ENCODE peak calls at places on chromosomes 16 and 17, in five cellular contexts. Y is activated CD4-positive, CD25-positive, alpha-beta regulatory T cell; H is memory B cell; T is amniotic stem cell; U is ACHN. K is an unnamed sample.

GRCh38 chr17:78108726-78109488 is 19.6 kb downstream of the TMC6 start:
- DNase-seq in H (no peak), T (no peak), Y (no peak), U (no peak), K (no peak)

GRCh38 chr16:69703638-69704037 is 22.7 kb downstream of the NQO1 start:
- DNase-seq in U (no peak), Y (no peak), H (no peak), T (no peak), K (no peak)

GRCh38 chr17:34424814-34425490 is 61.9 kb upstream of the CCL1 start:
- DNase-seq in U (no peak), Y (no peak), T (no peak), H (no peak), K (no peak)

GRCh38 chr17:82301916-82302497 is 15.4 kb downstream of the CD7 start:
- DNase-seq in U (no peak), Y (no peak), H (peak; percentile 50), T (no peak), K (no peak)

GRCh38 chr16:59849716-59850115 is 1115.6 kb upstream of the GOT2 start:
- DNase-seq in T (no peak), U (no peak), H (no peak), Y (no peak), K (no peak)

GRCh38 chr16:89350701-89351380 is 133.3 kb downstream of the ZNF778 start:
- DNase-seq in U (no peak), H (no peak), Y (no peak), T (no peak), K (no peak)

GRCh38 chr17:60832206-60832605 is 154.6 kb downstream of the BCAS3 start:
- DNase-seq in H (no peak), U (no peak), Y (no peak), T (no peak), K (peak; percentile 18)

GRCh38 chr17:76732734-76733617 is 4.2 kb downstream of the SRSF2 start:
- DNase-seq in U (no peak), T (no peak), H (no peak), Y (no peak), K (no peak)

GRCh38 chr17:57393368-57393767 is 137.0 kb downstream of the MSI2 start:
- DNase-seq in T (no peak), U (peak; percentile 26), Y (no peak), H (no peak), K (no peak)

GRCh38 chr16:31453255-31454204 is 5.8 kb upstream of the ARMC5 start:
- DNase-seq in U (peak; percentile 32), Y (no peak), T (no peak), H (no peak), K (no peak)

GRCh38 chr16:20385844-20386832 is 18.4 kb downstream of the PDILT start:
- DNase-seq in T (peak; percentile 40), H (peak; percentile 60), Y (no peak), U (peak; percentile 57), K (no peak)

GRCh38 chr17:74351552-74352210 is 10.0 kb downstream of the BTBD17 start:
- DNase-seq in Y (no peak), H (no peak), T (no peak), U (no peak), K (no peak)

GRCh38 chr17:4710693-4711634 is 532 bp downstream of the ARRB2 start:
- DNase-seq in Y (no peak), H (no peak), U (no peak), T (no peak), K (no peak)

GRCh38 chr17:40316571-40317344 is 7.8 kb downstream of the RARA start:
- DNase-seq in H (no peak), Y (no peak), U (peak; percentile 79), T (no peak), K (no peak)

GRCh38 chr17:81049973-81050551 is 15.1 kb downstream of the BAIAP2 start:
- DNase-seq in T (no peak), U (peak; percentile 97), H (no peak), Y (no peak), K (no peak)

GRCh38 chr16:85995591-85996461 is 96.9 kb downstream of the IRF8 start:
- DNase-seq in U (no peak), H (peak; percentile 33), T (no peak), Y (no peak), K (no peak)

GRCh38 chr16:7405166-7405565 is 72.5 kb downstream of the RBFOX1 start:
- DNase-seq in T (no peak), H (no peak), Y (no peak), U (peak; percentile 32), K (no peak)

GRCh38 chr16:85613609-85614337 is 651 bp downstream of the GSE1 start:
- DNase-seq in U (peak; percentile 81), Y (no peak), T (no peak), H (peak; percentile 41), K (no peak)

GRCh38 chr17:3167574-3167973 is 29.7 kb upstream of the OR1A2 start:
- DNase-seq in U (no peak), H (no peak), T (no peak), Y (no peak), K (no peak)

GRCh38 chr17:44152875-44153274 is 11.1 kb downstream of the HROB start:
- DNase-seq in Y (no peak), T (no peak), H (no peak), U (no peak), K (no peak)

GRCh38 chr17:78318407-78318806 is 41.5 kb downstream of the SOCS3 start:
- DNase-seq in H (no peak), Y (no peak), T (no peak), U (no peak), K (no peak)

GRCh38 chr16:64715624-64716023 is 406.2 kb downstream of the CDH11 start:
- DNase-seq in T (no peak), H (no peak), U (no peak), Y (no peak), K (no peak)